ENCODE peak calls at places on chromosomes 2 and 18, in eight cellular contexts. E is cardiac fibroblast, F is epithelial cell of esophagus, G is neural crest cell, R is GM12864, Q is AG04450, L is GM10248, N is astrocyte of the spinal cord. U is an unnamed sample.
A peak's percentile ranks its signal among the peaks of the same experiment; 100 is the strongest.

GRCh38 chr2:64904405-64905329 is 84.5 kb upstream of the SLC1A4 start:
- DNase-seq in E (no peak), Q (no peak), N (no peak), L (no peak), R (no peak), G (no peak), F (no peak), U (no peak)

GRCh38 chr2:40361478-40361877 is 90.4 kb downstream of the SLC8A1 start:
- DNase-seq in R (no peak), N (no peak), E (no peak), L (no peak), Q (no peak), G (no peak), F (no peak), U (no peak)

GRCh38 chr2:108355907-108356734 is 21.6 kb upstream of the SULT1C4 start:
- DNase-seq in Q (no peak), L (no peak), E (no peak), G (no peak), N (no peak), R (no peak), F (no peak), U (no peak)

GRCh38 chr18:13240060-13240725 is 21.6 kb downstream of the LDLRAD4 start:
- DNase-seq in Q (no peak), G (no peak), F (no peak), N (no peak), E (no peak), L (no peak), R (no peak), U (no peak)

GRCh38 chr18:5620284-5620683 is 76.5 kb upstream of the EPB41L3 start:
- DNase-seq in N (peak; percentile 49), Q (no peak), R (no peak), G (no peak), E (peak; percentile 36), L (no peak), F (peak; percentile 44), U (no peak)

GRCh38 chr18:32372381-32373061 is 98.2 kb downstream of the GAREM1 start:
- DNase-seq in R (no peak), G (no peak), N (no peak), L (no peak), F (peak; percentile 99), Q (no peak), E (no peak), U (no peak)

GRCh38 chr2:36277146-36277808 is 78.3 kb upstream of the CRIM1 start:
- DNase-seq in N (peak; percentile 91), L (no peak), R (no peak), G (no peak), Q (peak; percentile 77), E (peak; percentile 26), F (peak; percentile 98), U (no peak)

GRCh38 chr2:2638516-2638915 is 307.4 kb upstream of the MYT1L start:
- DNase-seq in F (no peak), R (no peak), N (no peak), E (no peak), Q (no peak), L (no peak), G (no peak), U (no peak)

GRCh38 chr18:59821983-59822382 is 77.8 kb upstream of the PMAIP1 start:
- DNase-seq in R (no peak), L (no peak), G (no peak), N (peak; percentile 15), F (peak; percentile 13), Q (no peak), E (peak; percentile 26), U (no peak)

GRCh38 chr18:6741290-6741689 is 11.8 kb downstream of the ARHGAP28 start:
- DNase-seq in Q (peak; percentile 95), N (peak; percentile 99), G (no peak), R (no peak), E (peak; percentile 96), F (peak; percentile 78), L (no peak), U (no peak)

GRCh38 chr2:152564754-152565551 is 152.3 kb downstream of the PRPF40A start:
- DNase-seq in E (no peak), G (no peak), R (peak; percentile 48), F (no peak), N (no peak), Q (no peak), L (peak; percentile 20), U (peak; percentile 39)

GRCh38 chr18:67400502-67401117 is 115.9 kb downstream of the DSEL start:
- DNase-seq in R (no peak), E (peak; percentile 52), G (no peak), N (peak; percentile 73), L (no peak), Q (no peak), F (no peak), U (no peak)

GRCh38 chr2:211879323-211879722 is 659.3 kb downstream of the ERBB4 start:
- DNase-seq in E (no peak), N (no peak), Q (no peak), G (no peak), F (peak; percentile 31), L (no peak), R (no peak), U (peak; percentile 7)
- TF ChIP-seq CTCF in E (peak; percentile 17), N (peak; percentile 40), Q (no peak), G (peak; percentile 53), F (peak; percentile 53), L (peak; percentile 24), R (peak; percentile 19), U (peak; percentile 43)

GRCh38 chr2:106037262-106037661 is 156.8 kb downstream of the UXS1 start:
- DNase-seq in R (no peak), L (no peak), E (no peak), F (no peak), Q (no peak), G (no peak), N (no peak), U (no peak)
- TF ChIP-seq CTCF in R (no peak), L (no peak), E (no peak), F (no peak), Q (no peak), G (no peak), N (no peak), U (no peak)

GRCh38 chr2:96258393-96259022 is 7.3 kb downstream of the TMEM127 start:
- DNase-seq in E (no peak), N (no peak), R (no peak), F (no peak), L (no peak), Q (no peak), G (no peak), U (no peak)

GRCh38 chr2:96262306-96262705 is 3.5 kb downstream of the TMEM127 start:
- DNase-seq in E (no peak), G (no peak), F (no peak), Q (no peak), L (no peak), N (no peak), R (no peak), U (no peak)

GRCh38 chr2:96259497-96259921 is 6.3 kb downstream of the TMEM127 start:
- DNase-seq in F (no peak), Q (no peak), N (no peak), G (no peak), R (no peak), L (no peak), E (no peak), U (no peak)

GRCh38 chr2:96261328-96262003 is 4.3 kb downstream of the TMEM127 start:
- DNase-seq in G (no peak), N (no peak), R (no peak), L (no peak), Q (no peak), F (no peak), E (no peak), U (no peak)

DNA sequence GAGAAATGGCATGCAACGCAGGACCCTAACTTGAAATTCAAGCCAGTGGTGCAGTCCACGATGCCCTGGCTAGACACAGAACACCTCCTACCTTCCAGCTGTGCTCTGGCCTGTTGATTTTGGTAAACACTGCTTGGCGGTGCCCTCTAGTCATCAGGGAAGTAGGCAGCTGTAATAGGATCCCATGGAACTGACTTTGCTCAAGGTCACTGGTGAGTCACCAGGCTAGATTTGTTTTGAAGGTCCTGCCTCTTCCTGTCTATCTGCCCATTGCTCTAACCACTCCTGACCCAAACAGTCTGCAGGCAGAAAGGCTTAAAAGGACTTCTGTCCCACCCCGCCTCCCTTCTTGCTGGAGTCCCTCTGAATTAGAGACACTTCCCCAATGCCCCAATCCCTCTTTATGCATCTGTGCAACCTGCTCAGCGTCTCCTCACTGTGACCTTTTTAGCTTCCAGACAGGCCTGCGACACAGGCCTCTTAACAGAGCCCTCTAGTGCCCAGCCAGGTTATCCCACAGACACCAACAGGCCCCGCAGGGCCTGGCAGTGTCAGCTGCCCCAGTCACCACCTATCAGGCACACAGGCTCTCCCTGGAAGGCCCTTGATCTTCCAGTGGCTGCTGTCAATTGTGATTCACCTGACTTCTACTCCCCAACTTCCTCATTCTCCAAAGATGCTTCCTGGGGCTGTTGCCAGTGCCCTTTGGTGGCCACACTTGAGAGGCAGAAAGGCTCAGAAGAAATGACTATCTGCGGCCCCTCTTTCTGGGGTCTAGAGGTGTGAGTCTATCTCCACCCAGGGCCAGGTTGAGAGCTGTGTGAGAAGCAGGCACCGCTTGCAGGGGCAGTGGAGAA is 5.2 kb downstream of the TMEM127 start:
- DNase-seq in G (no peak), R (no peak), E (peak; percentile 88), L (peak; percentile 68), Q (peak; percentile 65), F (peak; percentile 87), N (peak; percentile 84), U (peak; percentile 68)
- TF ChIP-seq CTCF in G (peak; percentile 51), R (peak; percentile 67), E (peak; percentile 44), L (peak; percentile 53), Q (peak; percentile 44), F (peak; percentile 17), N (peak; percentile 45), U (peak; percentile 66)

GRCh38 chr2:46296216-46296839 is 879 bp upstream of the EPAS1 start:
- DNase-seq in L (peak; percentile 38), F (peak; percentile 40), N (peak; percentile 36), R (no peak), Q (no peak), E (no peak), G (no peak), U (peak; percentile 51)

GRCh38 chr2:46296840-46297545 is at the start of gene EPAS1:
- DNase-seq in Q (peak; percentile 43), R (peak; percentile 22), L (peak; percentile 95), F (peak; percentile 88), G (peak; percentile 66), E (peak; percentile 97), N (peak; percentile 72), U (peak; percentile 98)

GRCh38 chr2:46298522-46299351 is 1.5 kb downstream of the EPAS1 start:
- DNase-seq in Q (no peak), E (peak; percentile 76), G (peak; percentile 10), L (peak; percentile 58), F (peak; percentile 49), R (no peak), N (peak; percentile 31), U (peak; percentile 70)

GRCh38 chr2:46298272-46298521 is 990 bp downstream of the EPAS1 start:
- DNase-seq in G (no peak), N (no peak), E (no peak), L (no peak), Q (no peak), F (no peak), R (no peak), U (no peak)

DNA sequence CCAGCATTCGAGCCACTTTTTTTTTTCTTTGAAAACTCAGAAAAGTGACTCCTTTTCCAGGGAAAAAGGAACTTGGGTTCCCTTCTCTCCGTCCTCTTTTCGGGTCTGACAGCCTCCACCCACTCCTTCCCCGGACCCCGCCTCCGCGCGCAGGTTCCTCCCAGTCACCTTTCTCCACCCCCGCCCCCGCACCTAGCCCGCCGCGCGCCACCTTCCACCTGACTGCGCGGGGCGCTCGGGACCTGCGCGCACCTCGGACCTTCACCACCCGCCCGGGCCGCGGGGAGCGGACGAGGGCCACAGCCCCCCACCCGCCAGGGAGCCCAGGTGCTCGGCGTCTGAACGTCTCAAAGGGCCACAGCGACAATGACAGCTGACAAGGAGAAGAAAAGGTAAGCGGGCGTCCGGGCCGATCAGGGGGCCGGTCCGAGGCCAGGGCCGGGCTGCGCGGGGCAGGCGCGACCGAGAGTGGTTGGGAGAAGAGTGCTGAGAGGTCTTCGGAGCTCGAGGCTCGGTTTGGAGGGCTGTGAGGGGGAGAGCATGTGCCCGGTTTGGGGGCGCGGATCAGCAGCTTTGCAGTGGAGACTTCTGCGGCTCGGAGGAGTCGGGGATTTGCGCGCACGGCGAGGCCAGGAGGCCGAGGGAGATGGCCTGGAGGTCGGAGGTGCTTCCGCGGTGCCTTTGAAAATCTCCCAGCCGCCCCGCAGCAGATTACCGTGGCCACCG is 502 bp downstream of the EPAS1 start:
- DNase-seq in G (no peak), L (peak; percentile 62), N (no peak), R (no peak), Q (no peak), F (peak; percentile 87), E (no peak), U (peak; percentile 76)
- TF ChIP-seq CTCF in G (no peak), L (no peak), N (no peak), R (no peak), Q (no peak), F (no peak), E (no peak), U (no peak)

U was measured in GM13977.